ENCODE peak calls at places on chromosome 14, in nine cellular contexts. Y, T, L, V, J, P, X, B and D are unnamed samples.

GRCh38 chr14:35299708-35300107 is 7.5 kb downstream of the PSMA6 start:
- DNase-seq in P (no peak), T (no peak), B (no peak), X (no peak), J (no peak), L (no peak), V (no peak), Y (no peak), D (peak)

GRCh38 chr14:61528591-61529021 is 166.7 kb upstream of the HIF1A start:
- DNase-seq in B (no peak), X (peak), J (no peak), T (no peak), Y (no peak), P (no peak), V (no peak), L (no peak), D (peak)

GRCh38 chr14:53620325-53620716 is 336.3 kb downstream of the BMP4 start:
- DNase-seq in T (no peak), P (no peak), X (peak), V (no peak), L (no peak), Y (no peak), J (no peak), B (no peak), D (no peak)

GRCh38 chr14:67782090-67782489 is 34.3 kb downstream of the ZFYVE26 start:
- DNase-seq in X (no peak), P (no peak), T (no peak), L (no peak), J (no peak), Y (no peak), B (no peak), V (no peak), D (no peak)

GRCh38 chr14:92973265-92973797 is 50.4 kb downstream of the CHGA start:
- DNase-seq in P (peak), X (peak), L (peak), V (no peak), T (peak), J (no peak), Y (peak), B (peak), D (peak)

GRCh38 chr14:71487941-71488340 is 444.3 kb upstream of the RGS6 start:
- DNase-seq in Y (no peak), L (no peak), T (no peak), P (no peak), B (no peak), X (no peak), V (no peak), J (no peak), D (peak)

GRCh38 chr14:91218041-91218440 is 26.5 kb downstream of the GPR68 start:
- DNase-seq in T (no peak), V (no peak), J (no peak), X (no peak), L (no peak), P (no peak), Y (no peak), B (no peak), D (no peak)

GRCh38 chr14:92676031-92676430 is 72.4 kb downstream of the LGMN start:
- DNase-seq in B (no peak), L (peak), T (no peak), V (no peak), Y (no peak), J (no peak), P (no peak), X (no peak), D (no peak)

GRCh38 chr14:69611264-69612013 is at the start of gene SUSD6:
- DNase-seq in T (peak), J (peak), V (peak), B (peak), L (peak), P (peak), Y (peak), X (peak), D (peak)

GRCh38 chr14:75926431-75926830 is 55.4 kb downstream of the TGFB3 start:
- DNase-seq in Y (no peak), B (no peak), T (no peak), J (no peak), X (no peak), P (no peak), L (no peak), V (no peak), D (no peak)

GRCh38 chr14:71362282-71362681 is 455.0 kb downstream of the PCNX1 start:
- DNase-seq in L (no peak), P (peak), V (no peak), T (no peak), J (no peak), X (no peak), B (no peak), Y (no peak), D (no peak)

GRCh38 chr14:69152944-69153847 is at the start of gene DCAF5:
- DNase-seq in P (peak), V (peak), X (peak), J (peak), Y (peak), B (peak), L (peak), T (peak), D (peak)

GRCh38 chr14:65101631-65102440 is 481 bp downstream of the MAX start:
- DNase-seq in J (peak), P (peak), B (peak), L (peak), X (no peak), Y (no peak), V (no peak), T (no peak), D (no peak)

GRCh38 chr14:53924754-53925153 is 31.9 kb downstream of the BMP4 start:
- DNase-seq in P (no peak), J (no peak), V (no peak), T (no peak), B (no peak), Y (no peak), X (peak), L (no peak), D (peak)

GRCh38 chr14:52706286-52706685 is 714 bp upstream of the PSMC6 start:
- DNase-seq in V (peak), X (peak), P (peak), L (no peak), J (no peak), T (peak), B (no peak), Y (peak), D (peak)

GRCh38 chr14:72598328-72598727 is 295.6 kb downstream of the DPF3 start:
- DNase-seq in P (no peak), V (peak), T (no peak), J (no peak), Y (no peak), L (no peak), X (no peak), B (no peak), D (no peak)

GRCh38 chr14:106013879-106014376 is 487.5 kb downstream of the TMEM121 start:
- DNase-seq in J (no peak), P (no peak), V (no peak), T (no peak), X (no peak), B (no peak), Y (no peak), L (no peak), D (no peak)

GRCh38 chr14:86532219-86532618 is 1002.3 kb downstream of the FLRT2 start:
- DNase-seq in B (no peak), T (no peak), P (no peak), L (no peak), Y (peak), V (no peak), J (no peak), X (peak), D (peak)

GRCh38 chr14:76597387-76597786 is 163.9 kb upstream of the VASH1 start:
- DNase-seq in T (peak), Y (no peak), P (no peak), X (peak), V (no peak), J (no peak), L (no peak), B (no peak), D (no peak)

GRCh38 chr14:64758711-64759554 is 54.7 kb downstream of the PLEKHG3 start:
- DNase-seq in L (peak), V (no peak), T (no peak), B (no peak), J (no peak), Y (no peak), P (no peak), X (peak), D (peak)

GRCh38 chr14:77098470-77099353 is 654 bp downstream of the CIPC start:
- DNase-seq in T (no peak), Y (peak), J (peak), L (peak), V (no peak), P (no peak), B (no peak), X (no peak), D (peak)

GRCh38 chr14:83874662-83875061 is 1655.3 kb upstream of the FLRT2 start:
- DNase-seq in Y (no peak), B (no peak), X (no peak), L (no peak), T (no peak), V (no peak), J (no peak), P (no peak), D (no peak)

GRCh38 chr14:70555890-70556289 is 21.1 kb upstream of the ADAM20 start:
- DNase-seq in Y (no peak), L (peak), J (no peak), V (no peak), X (peak), P (peak), B (no peak), T (no peak), D (no peak)

GRCh38 chr14:64610049-64610746 is 60.4 kb downstream of the PPP1R36 start:
- DNase-seq in V (no peak), T (no peak), L (no peak), X (no peak), J (no peak), B (no peak), P (no peak), Y (peak), D (no peak)

GRCh38 chr14:99654235-99655000 is 9.5 kb downstream of the HHIPL1 start:
- DNase-seq in B (no peak), P (peak), J (no peak), Y (no peak), X (peak), T (no peak), V (no peak), L (peak), D (peak)